ENCODE peak calls at places on chromosomes 16 and 17, in eight cellular contexts. One of them, this sample, is unnamed.

GRCh38 chr17:59490259-59490658 is 75.2 kb upstream of the DHX40 start:
- DNase-seq in prostate gland: no peak
- DNase-seq in tibial nerve: no peak
- DNase-seq in body of pancreas: no peak
- DNase-seq in ovary: no peak
- DNase-seq in adrenal gland: no peak
- DNase-seq in testis: no peak
- DNase-seq in transverse colon: no peak
- DNase-seq in this sample: no peak

GRCh38 chr16:56257260-56257659 is 66.0 kb downstream of the GNAO1 start:
- DNase-seq in prostate gland: no peak
- DNase-seq in tibial nerve: peak; percentile 47
- DNase-seq in body of pancreas: peak; percentile 65
- DNase-seq in ovary: peak; percentile 69
- DNase-seq in adrenal gland: no peak
- DNase-seq in testis: peak; percentile 68
- DNase-seq in transverse colon: peak; percentile 58
- DNase-seq in this sample: no peak

GRCh38 chr16:81697321-81697885 is 81.7 kb upstream of the PLCG2 start:
- DNase-seq in prostate gland: peak; percentile 62
- DNase-seq in tibial nerve: no peak
- DNase-seq in body of pancreas: peak; percentile 59
- DNase-seq in ovary: no peak
- DNase-seq in adrenal gland: peak; percentile 58
- DNase-seq in testis: no peak
- DNase-seq in transverse colon: peak; percentile 68
- DNase-seq in this sample: no peak

GRCh38 chr17:50332196-50332595 is 13.7 kb upstream of the XYLT2 start:
- DNase-seq in prostate gland: no peak
- DNase-seq in tibial nerve: no peak
- DNase-seq in body of pancreas: no peak
- DNase-seq in ovary: no peak
- DNase-seq in adrenal gland: peak; percentile 77
- DNase-seq in testis: no peak
- DNase-seq in transverse colon: no peak
- DNase-seq in this sample: no peak

GRCh38 chr17:43328650-43329049 is 70.1 kb upstream of the ARL4D start:
- DNase-seq in prostate gland: no peak
- DNase-seq in tibial nerve: no peak
- DNase-seq in body of pancreas: no peak
- DNase-seq in ovary: no peak
- DNase-seq in adrenal gland: no peak
- DNase-seq in testis: no peak
- DNase-seq in transverse colon: no peak
- DNase-seq in this sample: no peak

GRCh38 chr16:88920618-88921602 is 54.5 kb upstream of the PABPN1L start:
- DNase-seq in prostate gland: peak; percentile 65
- DNase-seq in tibial nerve: peak; percentile 61
- DNase-seq in body of pancreas: peak; percentile 78
- DNase-seq in ovary: peak; percentile 57
- DNase-seq in adrenal gland: no peak
- DNase-seq in testis: peak; percentile 58
- DNase-seq in transverse colon: peak; percentile 70
- DNase-seq in this sample: no peak

GRCh38 chr16:51156836-51157235 is 5.8 kb upstream of the SALL1 start:
- DNase-seq in prostate gland: no peak
- DNase-seq in tibial nerve: no peak
- DNase-seq in body of pancreas: no peak
- DNase-seq in ovary: no peak
- DNase-seq in adrenal gland: no peak
- DNase-seq in testis: no peak
- DNase-seq in transverse colon: no peak
- DNase-seq in this sample: no peak

GRCh38 chr17:58052951-58053715 is 30.1 kb upstream of the DYNLL2 start:
- DNase-seq in prostate gland: no peak
- DNase-seq in tibial nerve: no peak
- DNase-seq in body of pancreas: no peak
- DNase-seq in ovary: no peak
- DNase-seq in adrenal gland: peak; percentile 61
- DNase-seq in testis: no peak
- DNase-seq in transverse colon: no peak
- DNase-seq in this sample: peak; percentile 37

DNA sequence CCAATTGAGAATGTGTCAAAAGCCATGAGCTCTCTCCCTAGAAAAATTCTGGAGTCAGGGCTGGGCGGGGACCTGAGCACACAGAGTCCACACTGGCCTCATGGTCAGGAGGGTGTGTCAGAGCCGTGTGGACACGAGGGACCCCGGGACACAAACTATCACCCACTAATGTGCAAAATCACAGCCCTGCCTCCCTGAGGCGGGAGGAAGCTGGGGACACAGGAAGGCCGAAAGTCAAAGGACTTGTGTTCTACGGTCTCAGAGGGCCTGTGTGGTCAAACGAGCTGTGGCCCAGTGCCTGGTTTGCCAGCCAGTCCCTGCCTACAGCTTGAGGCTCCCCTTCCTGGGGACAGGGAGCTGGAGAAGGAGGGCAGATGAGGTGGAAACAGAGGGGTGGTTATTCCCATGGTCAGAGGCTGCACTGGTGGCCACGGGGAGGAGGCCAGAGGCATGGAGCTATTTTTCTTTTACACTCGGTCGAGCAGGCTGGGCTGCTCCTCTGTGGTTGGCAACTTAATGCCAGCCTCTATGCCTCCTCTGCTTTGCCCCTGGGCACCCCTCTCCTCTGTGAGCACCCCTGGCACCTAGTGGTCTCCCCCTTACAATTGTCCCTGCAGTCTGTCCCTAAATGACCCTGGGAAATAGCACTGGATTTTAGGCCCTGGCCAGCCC is 27.2 kb downstream of the LRRC75A start:
- DNase-seq in prostate gland: no peak
- DNase-seq in tibial nerve: no peak
- DNase-seq in body of pancreas: no peak
- DNase-seq in ovary: no peak
- DNase-seq in adrenal gland: no peak
- DNase-seq in testis: no peak
- DNase-seq in transverse colon: peak; percentile 65
- DNase-seq in this sample: no peak
- TF ChIP-seq POLR2A in prostate gland: no peak
- TF ChIP-seq POLR2A in tibial nerve: no peak
- TF ChIP-seq POLR2A in body of pancreas: no peak
- TF ChIP-seq POLR2A in ovary: no peak
- TF ChIP-seq POLR2A in adrenal gland: no peak
- TF ChIP-seq POLR2A in testis: no peak
- TF ChIP-seq POLR2A in transverse colon: peak; percentile 44
- TF ChIP-seq POLR2A in this sample: no peak

GRCh38 chr17:60493847-60494321 is 32.2 kb downstream of the APPBP2 start:
- DNase-seq in prostate gland: no peak
- DNase-seq in tibial nerve: no peak
- DNase-seq in body of pancreas: no peak
- DNase-seq in ovary: no peak
- DNase-seq in adrenal gland: no peak
- DNase-seq in testis: no peak
- DNase-seq in transverse colon: no peak
- DNase-seq in this sample: no peak

GRCh38 chr17:60496051-60496450 is 30.0 kb downstream of the APPBP2 start:
- DNase-seq in prostate gland: no peak
- DNase-seq in tibial nerve: no peak
- DNase-seq in body of pancreas: no peak
- DNase-seq in ovary: no peak
- DNase-seq in adrenal gland: no peak
- DNase-seq in testis: no peak
- DNase-seq in transverse colon: no peak
- DNase-seq in this sample: no peak

GRCh38 chr17:60491771-60492170 is 34.3 kb downstream of the APPBP2 start:
- DNase-seq in prostate gland: no peak
- DNase-seq in tibial nerve: no peak
- DNase-seq in body of pancreas: no peak
- DNase-seq in ovary: no peak
- DNase-seq in adrenal gland: no peak
- DNase-seq in testis: no peak
- DNase-seq in transverse colon: no peak
- DNase-seq in this sample: no peak

DNA sequence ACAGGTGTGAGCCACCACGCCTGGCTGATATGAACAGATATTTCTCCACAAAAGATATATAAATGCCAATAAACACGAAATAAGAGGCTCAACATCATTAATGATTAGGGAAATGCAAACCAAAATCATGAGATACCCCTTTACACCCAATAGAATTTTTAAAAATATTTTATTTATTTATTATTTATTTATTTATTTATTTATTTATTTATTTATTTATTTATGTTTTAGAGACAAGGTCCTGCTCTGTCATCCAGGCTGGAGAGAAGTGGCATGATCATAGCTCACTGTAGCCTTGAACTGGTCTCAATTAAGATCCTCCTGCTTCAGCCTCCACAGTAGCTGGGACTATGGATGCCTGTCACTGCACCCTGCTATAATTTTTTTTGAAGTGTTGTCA is 30.8 kb downstream of the APPBP2 start:
- DNase-seq in prostate gland: no peak
- DNase-seq in tibial nerve: no peak
- DNase-seq in body of pancreas: no peak
- DNase-seq in ovary: no peak
- DNase-seq in adrenal gland: no peak
- DNase-seq in testis: no peak
- DNase-seq in transverse colon: no peak
- DNase-seq in this sample: no peak
- TF ChIP-seq POLR2A in prostate gland: no peak
- TF ChIP-seq POLR2A in tibial nerve: no peak
- TF ChIP-seq POLR2A in body of pancreas: no peak
- TF ChIP-seq POLR2A in ovary: no peak
- TF ChIP-seq POLR2A in adrenal gland: no peak
- TF ChIP-seq POLR2A in testis: no peak
- TF ChIP-seq POLR2A in transverse colon: no peak
- TF ChIP-seq POLR2A in this sample: no peak

DNA sequence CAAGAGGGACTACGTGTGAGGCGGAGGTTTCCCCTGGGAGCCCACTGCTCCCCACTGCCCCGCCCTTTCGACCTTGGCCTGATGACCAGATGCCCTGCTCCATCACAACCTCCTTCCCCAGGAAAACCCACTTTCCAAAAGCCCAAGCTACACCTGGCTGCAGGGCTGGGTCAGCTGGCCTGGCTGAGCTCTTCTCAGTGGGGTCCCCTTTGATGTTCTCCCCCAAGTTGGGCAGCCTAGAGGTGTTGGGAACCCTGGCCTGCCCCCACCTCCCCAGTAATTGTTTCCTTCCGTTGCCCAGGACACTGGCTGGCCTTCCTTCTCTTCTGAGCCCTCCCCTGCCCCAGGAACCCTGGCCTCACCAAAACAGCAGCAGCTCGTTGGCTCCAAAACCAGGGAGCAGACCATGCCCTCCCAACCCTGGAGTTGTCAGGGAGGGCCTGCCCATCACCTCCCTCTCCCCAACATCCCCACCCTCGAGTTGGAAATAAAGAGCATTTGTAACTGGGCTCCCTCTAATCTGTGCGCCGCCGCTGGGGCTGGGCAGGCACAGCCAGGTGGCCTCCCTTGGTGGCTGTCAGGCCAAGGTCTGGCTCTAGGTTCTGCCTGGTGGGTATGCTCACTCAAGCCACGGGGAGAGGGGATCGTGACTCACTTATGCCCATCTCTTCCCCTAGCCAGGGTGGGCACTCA is 1.4 kb downstream of the CLDN9 start:
- DNase-seq in prostate gland: no peak
- DNase-seq in tibial nerve: no peak
- DNase-seq in body of pancreas: no peak
- DNase-seq in ovary: no peak
- DNase-seq in adrenal gland: no peak
- DNase-seq in testis: no peak
- DNase-seq in transverse colon: no peak
- DNase-seq in this sample: no peak
- TF ChIP-seq POLR2A in prostate gland: no peak
- TF ChIP-seq POLR2A in tibial nerve: no peak
- TF ChIP-seq POLR2A in body of pancreas: no peak
- TF ChIP-seq POLR2A in ovary: no peak
- TF ChIP-seq POLR2A in adrenal gland: no peak
- TF ChIP-seq POLR2A in testis: no peak
- TF ChIP-seq POLR2A in transverse colon: no peak
- TF ChIP-seq POLR2A in this sample: no peak

GRCh38 chr16:67888311-67888710 is 3.6 kb downstream of the NRN1L start:
- DNase-seq in prostate gland: no peak
- DNase-seq in tibial nerve: no peak
- DNase-seq in body of pancreas: no peak
- DNase-seq in ovary: no peak
- DNase-seq in adrenal gland: no peak
- DNase-seq in testis: no peak
- DNase-seq in transverse colon: no peak
- DNase-seq in this sample: no peak

GRCh38 chr16:67892375-67892774 is 679 bp upstream of the PSKH1 start:
- DNase-seq in prostate gland: no peak
- DNase-seq in tibial nerve: no peak
- DNase-seq in body of pancreas: no peak
- DNase-seq in ovary: no peak
- DNase-seq in adrenal gland: no peak
- DNase-seq in testis: no peak
- DNase-seq in transverse colon: no peak
- DNase-seq in this sample: no peak

GRCh38 chr16:67893791-67894399 is 841 bp downstream of the PSKH1 start:
- DNase-seq in prostate gland: no peak
- DNase-seq in tibial nerve: no peak
- DNase-seq in body of pancreas: no peak
- DNase-seq in ovary: no peak
- DNase-seq in adrenal gland: no peak
- DNase-seq in testis: no peak
- DNase-seq in transverse colon: no peak
- DNase-seq in this sample: no peak

GRCh38 chr16:67897231-67897630 is 4.2 kb downstream of the PSKH1 start:
- DNase-seq in prostate gland: no peak
- DNase-seq in tibial nerve: no peak
- DNase-seq in body of pancreas: no peak
- DNase-seq in ovary: no peak
- DNase-seq in adrenal gland: no peak
- DNase-seq in testis: peak; percentile 33
- DNase-seq in transverse colon: no peak
- DNase-seq in this sample: no peak

DNA sequence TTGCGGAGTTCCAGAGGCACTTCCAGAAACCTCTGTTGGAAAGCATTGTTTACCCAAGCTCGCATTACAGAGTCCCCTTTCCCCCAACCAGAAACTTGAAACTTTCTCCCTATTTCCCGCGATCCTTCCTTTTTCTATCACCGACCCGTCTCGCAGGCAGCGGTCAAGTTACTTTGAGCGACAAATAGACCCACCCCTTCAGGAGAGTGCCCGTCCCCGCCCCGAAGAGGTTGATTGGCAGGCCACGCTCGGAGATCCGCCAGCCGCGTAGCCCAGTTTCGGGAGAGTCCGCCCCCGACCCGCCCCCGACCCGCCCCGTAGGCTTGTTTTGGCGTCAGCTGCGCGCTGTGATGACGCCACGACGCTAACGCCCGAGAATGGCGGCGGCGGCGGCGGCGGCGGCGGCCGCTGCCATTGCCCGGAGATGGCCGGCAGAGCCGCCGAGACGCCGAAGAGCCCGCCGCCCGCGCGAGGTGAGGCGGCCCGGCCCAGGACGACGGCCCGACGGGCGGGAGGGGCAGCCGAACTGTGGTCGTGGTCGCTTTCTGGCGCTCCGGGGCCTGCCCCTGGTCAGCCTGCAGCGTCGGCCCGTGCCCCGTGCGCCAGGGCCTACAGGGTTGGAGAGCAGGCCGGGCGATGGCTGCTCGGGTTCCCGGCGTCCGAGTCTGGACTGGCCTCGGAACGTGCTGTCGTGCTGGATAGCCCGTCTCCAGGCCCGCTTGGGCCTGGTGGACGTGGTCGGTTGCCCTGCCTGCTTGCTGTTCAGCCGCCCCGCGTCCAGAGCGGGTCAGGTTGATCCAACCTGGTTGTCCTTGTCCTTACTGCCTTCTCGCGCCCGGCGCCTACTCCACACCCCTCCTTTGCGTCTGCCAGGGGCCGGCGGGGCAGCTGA is at the start of gene PSKH1:
- DNase-seq in prostate gland: peak; percentile 96
- DNase-seq in tibial nerve: peak; percentile 94
- DNase-seq in body of pancreas: peak; percentile 97
- DNase-seq in ovary: peak; percentile 97
- DNase-seq in adrenal gland: peak; percentile 97
- DNase-seq in testis: peak; percentile 98
- DNase-seq in transverse colon: peak; percentile 98
- DNase-seq in this sample: peak; percentile 95
- TF ChIP-seq POLR2A in prostate gland: peak; percentile 72
- TF ChIP-seq POLR2A in tibial nerve: peak; percentile 92
- TF ChIP-seq POLR2A in body of pancreas: peak; percentile 66
- TF ChIP-seq POLR2A in ovary: peak; percentile 83
- TF ChIP-seq POLR2A in adrenal gland: peak; percentile 77
- TF ChIP-seq POLR2A in testis: peak; percentile 20
- TF ChIP-seq POLR2A in transverse colon: no peak
- TF ChIP-seq POLR2A in this sample: no peak

This sample was measured in lower leg skin.